ENCODE peak calls at places on chromosomes 13 and 19, in five cellular contexts. N is body of pancreas, H is putamen, K is GM23338, P is heart left ventricle. G is an unnamed sample.

GRCh38 chr19:9474975-9475374 is 23.4 kb downstream of the ZNF560 start:
- DNase-seq in N (no peak), H (no peak), K (no peak), P (no peak), G (no peak)

GRCh38 chr13:105721056-105721455 is 814.4 kb downstream of the EFNB2 start:
- DNase-seq in N (no peak), H (no peak), K (no peak), P (no peak), G (peak; percentile 61)

GRCh38 chr13:97392020-97392419 is 41.9 kb upstream of the RAP2A start:
- DNase-seq in N (no peak), H (no peak), K (no peak), P (no peak), G (no peak)

GRCh38 chr19:35937345-35938281 is 1.4 kb downstream of the LRFN3 start:
- DNase-seq in N (no peak), H (no peak), K (no peak), P (peak; percentile 24), G (no peak)

GRCh38 chr13:54394908-54395307 is 1366.3 kb downstream of the OLFM4 start:
- DNase-seq in N (no peak), H (no peak), K (no peak), P (no peak), G (no peak)

GRCh38 chr19:18419195-18419698 is at the start of gene SSBP4:
- DNase-seq in N (peak; percentile 75), H (peak; percentile 70), K (peak; percentile 88), P (peak; percentile 85), G (peak; percentile 81)

GRCh38 chr13:26590951-26591350 is 33.5 kb downstream of the WASF3 start:
- DNase-seq in N (no peak), H (no peak), K (peak; percentile 24), P (no peak), G (no peak)

GRCh38 chr13:108272333-108272732 is 2.8 kb downstream of the TNFSF13B start:
- DNase-seq in N (no peak), H (no peak), K (no peak), P (no peak), G (no peak)

GRCh38 chr19:14343286-14343685 is 38.0 kb upstream of the ADGRE5 start:
- DNase-seq in N (peak; percentile 20), H (no peak), K (no peak), P (peak; percentile 32), G (no peak)

GRCh38 chr19:2805261-2805900 is 14.3 kb upstream of the ZNF554 start:
- DNase-seq in N (no peak), H (no peak), K (no peak), P (peak; percentile 20), G (no peak)

GRCh38 chr13:32314968-32315254 is 252 bp downstream of the ZAR1L start:
- DNase-seq in N (peak; percentile 24), H (peak; percentile 18), K (peak; percentile 85), P (peak; percentile 41), G (peak; percentile 49)

GRCh38 chr13:98384739-98385138 is 192.2 kb downstream of the STK24 start:
- DNase-seq in N (no peak), H (no peak), K (no peak), P (no peak), G (peak; percentile 28)

G was measured in fibroblast of pulmonary artery.